ENCODE peak calls at places on chromosomes 3 and 15, in ten cellular contexts. H is small intestine; B is fibroblast of mammary gland; K is D341Med; V is right cardiac atrium; Y is left ventricle myocardium inferior; C is activated T-cell treated with anti-CD3 and anti-CD28 coated beads for 1 hour; D is AG20443; S is left ventricle myocardium superior; M is activated CD8-positive, alpha-beta memory T cell treated with anti-CD3 and anti-CD28 coated beads, Interleukin-2, amount 50 U/mL, for 4 hours. A is an unnamed sample.

GRCh38 chr15:70650567-70650966 is 112.8 kb downstream of the UACA start:
- DNase-seq in C (no peak), Y (no peak), D (no peak), M (no peak), S (no peak), V (no peak), B (no peak), K (no peak), H (no peak), A (no peak)

GRCh38 chr15:58243083-58243482 is 104.9 kb downstream of the AQP9 start:
- DNase-seq in K (no peak), Y (no peak), V (no peak), S (no peak), B (no peak), H (no peak), M (no peak), D (no peak), C (no peak), A (no peak)

GRCh38 chr3:71245971-71246860 is 337.3 kb downstream of the FOXP1 start:
- DNase-seq in C (no peak), K (no peak), B (no peak), M (peak), D (no peak), H (peak), Y (no peak), V (peak), S (peak), A (no peak)

GRCh38 chr3:98725352-98725751 is 37.8 kb upstream of the ST3GAL6 start:
- DNase-seq in B (no peak), V (no peak), M (no peak), S (no peak), K (no peak), D (no peak), C (no peak), Y (no peak), H (no peak), A (no peak)

GRCh38 chr15:59555696-59556095 is 55.9 kb upstream of the GCNT3 start:
- DNase-seq in D (no peak), K (no peak), M (no peak), V (no peak), C (no peak), H (peak), Y (no peak), S (no peak), B (peak), A (no peak)

GRCh38 chr15:76342382-76343201 is 6.0 kb downstream of the ISL2 start:
- DNase-seq in Y (no peak), D (no peak), S (no peak), V (no peak), H (peak), B (no peak), C (no peak), K (no peak), M (no peak), A (peak)

GRCh38 chr3:57545636-57546268 is 1.6 kb upstream of the DNAH12 start:
- DNase-seq in H (peak), M (no peak), K (no peak), Y (no peak), B (peak), D (no peak), V (peak), S (no peak), C (no peak), A (peak)

GRCh38 chr15:53446376-53446775 is 313.1 kb downstream of the WDR72 start:
- DNase-seq in H (no peak), D (no peak), B (no peak), S (no peak), K (no peak), Y (no peak), M (no peak), V (no peak), C (no peak), A (no peak)

GRCh38 chr15:100570282-100570681 is 31.7 kb downstream of the LINS1 start:
- DNase-seq in Y (no peak), V (no peak), H (no peak), K (no peak), C (no peak), S (no peak), D (peak), M (no peak), B (peak), A (no peak)

GRCh38 chr15:75598361-75598760 is 19.2 kb upstream of the PTPN9 start:
- DNase-seq in H (no peak), M (no peak), V (no peak), K (no peak), B (no peak), S (no peak), C (no peak), Y (no peak), D (no peak), A (no peak)

GRCh38 chr3:40920041-40920440 is 279.3 kb upstream of the CTNNB1 start:
- DNase-seq in C (no peak), H (no peak), K (no peak), S (no peak), B (peak), D (peak), Y (no peak), M (no peak), V (no peak), A (no peak)

GRCh38 chr3:99551520-99551919 is 86.9 kb upstream of the COL8A1 start:
- DNase-seq in H (no peak), C (no peak), M (no peak), V (no peak), K (no peak), D (no peak), S (no peak), Y (no peak), B (no peak), A (no peak)

GRCh38 chr3:130948929-130949328 is 55.0 kb downstream of the ATP2C1 start:
- DNase-seq in M (no peak), B (no peak), V (no peak), K (no peak), H (no peak), Y (no peak), S (no peak), D (no peak), C (no peak), A (no peak)

GRCh38 chr15:78850926-78851600 is 21.6 kb upstream of the MORF4L1 start:
- DNase-seq in M (no peak), V (no peak), S (no peak), B (no peak), Y (no peak), C (no peak), H (no peak), K (no peak), D (peak), A (no peak)

GRCh38 chr3:29183346-29184087 is 97.4 kb upstream of the RBMS3 start:
- DNase-seq in D (peak), C (no peak), B (peak), K (no peak), V (no peak), Y (no peak), M (no peak), H (no peak), S (no peak), A (no peak)

GRCh38 chr3:142960322-142960850 is 3.1 kb downstream of the PAQR9 start:
- DNase-seq in S (no peak), H (no peak), V (no peak), C (no peak), K (no peak), D (no peak), Y (no peak), M (no peak), B (no peak), A (no peak)

A was measured in hepatocyte.